ENCODE peak calls at places on chromosomes 11 and 22, in six cellular contexts. One of them, this sample, is unnamed.

GRCh38 chr11:65275906-65276305 is 14.1 kb downstream of the POLA2 start:
- DNase-seq in HuH-7: peak
- DNase-seq in GM12891: no peak
- DNase-seq in lung microvascular endothelial cell: no peak
- DNase-seq in head of caudate nucleus: no peak
- DNase-seq in stimulated activated CD4-positive, alpha-beta T cell treated with anti-CD3 and anti-CD28 coated beads, Interleukin-2, amount 100 ng/mL, for 48 hours: no peak
- DNase-seq in this sample: no peak

GRCh38 chr22:37639771-37640590 is 512 bp downstream of the SH3BP1 start:
- DNase-seq in HuH-7: peak
- DNase-seq in GM12891: no peak
- DNase-seq in lung microvascular endothelial cell: no peak
- DNase-seq in head of caudate nucleus: no peak
- DNase-seq in stimulated activated CD4-positive, alpha-beta T cell treated with anti-CD3 and anti-CD28 coated beads, Interleukin-2, amount 100 ng/mL, for 48 hours: no peak
- DNase-seq in this sample: peak

GRCh38 chr11:93089474-93090102 is 108.2 kb downstream of the SLC36A4 start:
- DNase-seq in HuH-7: peak
- DNase-seq in GM12891: no peak
- DNase-seq in lung microvascular endothelial cell: peak
- DNase-seq in head of caudate nucleus: peak
- DNase-seq in stimulated activated CD4-positive, alpha-beta T cell treated with anti-CD3 and anti-CD28 coated beads, Interleukin-2, amount 100 ng/mL, for 48 hours: no peak
- DNase-seq in this sample: peak

GRCh38 chr11:92136792-92137191 is 87.8 kb upstream of the FAT3 start:
- DNase-seq in HuH-7: no peak
- DNase-seq in GM12891: no peak
- DNase-seq in lung microvascular endothelial cell: no peak
- DNase-seq in head of caudate nucleus: no peak
- DNase-seq in stimulated activated CD4-positive, alpha-beta T cell treated with anti-CD3 and anti-CD28 coated beads, Interleukin-2, amount 100 ng/mL, for 48 hours: no peak
- DNase-seq in this sample: no peak

GRCh38 chr22:50525991-50526848 is 822 bp upstream of the SCO2 start:
- DNase-seq in HuH-7: peak
- DNase-seq in GM12891: peak
- DNase-seq in lung microvascular endothelial cell: peak
- DNase-seq in head of caudate nucleus: peak
- DNase-seq in stimulated activated CD4-positive, alpha-beta T cell treated with anti-CD3 and anti-CD28 coated beads, Interleukin-2, amount 100 ng/mL, for 48 hours: peak
- DNase-seq in this sample: peak

GRCh38 chr11:44030996-44031395 is 16.8 kb upstream of the ACCSL start:
- DNase-seq in HuH-7: no peak
- DNase-seq in GM12891: no peak
- DNase-seq in lung microvascular endothelial cell: no peak
- DNase-seq in head of caudate nucleus: no peak
- DNase-seq in stimulated activated CD4-positive, alpha-beta T cell treated with anti-CD3 and anti-CD28 coated beads, Interleukin-2, amount 100 ng/mL, for 48 hours: no peak
- DNase-seq in this sample: no peak

GRCh38 chr11:86484164-86484794 is 109.6 kb downstream of the CCDC81 start:
- DNase-seq in HuH-7: no peak
- DNase-seq in GM12891: no peak
- DNase-seq in lung microvascular endothelial cell: peak
- DNase-seq in head of caudate nucleus: no peak
- DNase-seq in stimulated activated CD4-positive, alpha-beta T cell treated with anti-CD3 and anti-CD28 coated beads, Interleukin-2, amount 100 ng/mL, for 48 hours: no peak
- DNase-seq in this sample: peak

GRCh38 chr11:74418509-74418895 is 20.3 kb upstream of the PGM2L1 start:
- DNase-seq in HuH-7: no peak
- DNase-seq in GM12891: no peak
- DNase-seq in lung microvascular endothelial cell: peak
- DNase-seq in head of caudate nucleus: no peak
- DNase-seq in stimulated activated CD4-positive, alpha-beta T cell treated with anti-CD3 and anti-CD28 coated beads, Interleukin-2, amount 100 ng/mL, for 48 hours: no peak
- DNase-seq in this sample: peak

GRCh38 chr22:47762141-47762540 is 999.7 kb downstream of the TBC1D22A start:
- DNase-seq in HuH-7: no peak
- DNase-seq in GM12891: no peak
- DNase-seq in lung microvascular endothelial cell: no peak
- DNase-seq in head of caudate nucleus: no peak
- DNase-seq in stimulated activated CD4-positive, alpha-beta T cell treated with anti-CD3 and anti-CD28 coated beads, Interleukin-2, amount 100 ng/mL, for 48 hours: no peak
- DNase-seq in this sample: no peak

GRCh38 chr11:115384236-115384635 is 120.0 kb downstream of the CADM1 start:
- DNase-seq in HuH-7: no peak
- DNase-seq in GM12891: no peak
- DNase-seq in lung microvascular endothelial cell: no peak
- DNase-seq in head of caudate nucleus: no peak
- DNase-seq in stimulated activated CD4-positive, alpha-beta T cell treated with anti-CD3 and anti-CD28 coated beads, Interleukin-2, amount 100 ng/mL, for 48 hours: no peak
- DNase-seq in this sample: no peak

GRCh38 chr11:112255075-112255739 is 5.5 kb downstream of the PLET1 start:
- DNase-seq in HuH-7: no peak
- DNase-seq in GM12891: no peak
- DNase-seq in lung microvascular endothelial cell: peak
- DNase-seq in head of caudate nucleus: no peak
- DNase-seq in stimulated activated CD4-positive, alpha-beta T cell treated with anti-CD3 and anti-CD28 coated beads, Interleukin-2, amount 100 ng/mL, for 48 hours: no peak
- DNase-seq in this sample: peak

GRCh38 chr11:125959511-125959910 is 13.7 kb downstream of the VSIG10L2 start:
- DNase-seq in HuH-7: no peak
- DNase-seq in GM12891: no peak
- DNase-seq in lung microvascular endothelial cell: no peak
- DNase-seq in head of caudate nucleus: no peak
- DNase-seq in stimulated activated CD4-positive, alpha-beta T cell treated with anti-CD3 and anti-CD28 coated beads, Interleukin-2, amount 100 ng/mL, for 48 hours: no peak
- DNase-seq in this sample: no peak

GRCh38 chr11:64437426-64437825 is 78.5 kb downstream of the RPS6KA4 start:
- DNase-seq in HuH-7: no peak
- DNase-seq in GM12891: no peak
- DNase-seq in lung microvascular endothelial cell: no peak
- DNase-seq in head of caudate nucleus: no peak
- DNase-seq in stimulated activated CD4-positive, alpha-beta T cell treated with anti-CD3 and anti-CD28 coated beads, Interleukin-2, amount 100 ng/mL, for 48 hours: no peak
- DNase-seq in this sample: no peak

GRCh38 chr11:21385669-21386068 is 716.3 kb downstream of the NELL1 start:
- DNase-seq in HuH-7: no peak
- DNase-seq in GM12891: no peak
- DNase-seq in lung microvascular endothelial cell: no peak
- DNase-seq in head of caudate nucleus: no peak
- DNase-seq in stimulated activated CD4-positive, alpha-beta T cell treated with anti-CD3 and anti-CD28 coated beads, Interleukin-2, amount 100 ng/mL, for 48 hours: no peak
- DNase-seq in this sample: no peak

GRCh38 chr11:112229159-112229558 is 2.9 kb downstream of the PTS start:
- DNase-seq in HuH-7: no peak
- DNase-seq in GM12891: no peak
- DNase-seq in lung microvascular endothelial cell: no peak
- DNase-seq in head of caudate nucleus: no peak
- DNase-seq in stimulated activated CD4-positive, alpha-beta T cell treated with anti-CD3 and anti-CD28 coated beads, Interleukin-2, amount 100 ng/mL, for 48 hours: no peak
- DNase-seq in this sample: no peak

GRCh38 chr11:65445604-65446445 is 23.2 kb downstream of the NEAT1 start:
- DNase-seq in HuH-7: no peak
- DNase-seq in GM12891: no peak
- DNase-seq in lung microvascular endothelial cell: peak
- DNase-seq in head of caudate nucleus: no peak
- DNase-seq in stimulated activated CD4-positive, alpha-beta T cell treated with anti-CD3 and anti-CD28 coated beads, Interleukin-2, amount 100 ng/mL, for 48 hours: no peak
- DNase-seq in this sample: peak

GRCh38 chr11:22795914-22796313 is 33.7 kb downstream of the SVIP start:
- DNase-seq in HuH-7: no peak
- DNase-seq in GM12891: no peak
- DNase-seq in lung microvascular endothelial cell: peak
- DNase-seq in head of caudate nucleus: no peak
- DNase-seq in stimulated activated CD4-positive, alpha-beta T cell treated with anti-CD3 and anti-CD28 coated beads, Interleukin-2, amount 100 ng/mL, for 48 hours: no peak
- DNase-seq in this sample: peak

GRCh38 chr22:42978453-42979103 is 36.4 kb downstream of the PACSIN2 start:
- DNase-seq in HuH-7: no peak
- DNase-seq in GM12891: no peak
- DNase-seq in lung microvascular endothelial cell: peak
- DNase-seq in head of caudate nucleus: peak
- DNase-seq in stimulated activated CD4-positive, alpha-beta T cell treated with anti-CD3 and anti-CD28 coated beads, Interleukin-2, amount 100 ng/mL, for 48 hours: no peak
- DNase-seq in this sample: peak

GRCh38 chr11:62035293-62035692 is 67.9 kb upstream of the FTH1 start:
- DNase-seq in HuH-7: no peak
- DNase-seq in GM12891: no peak
- DNase-seq in lung microvascular endothelial cell: no peak
- DNase-seq in head of caudate nucleus: no peak
- DNase-seq in stimulated activated CD4-positive, alpha-beta T cell treated with anti-CD3 and anti-CD28 coated beads, Interleukin-2, amount 100 ng/mL, for 48 hours: no peak
- DNase-seq in this sample: no peak

GRCh38 chr11:12432507-12432906 is 55.1 kb downstream of the PARVA start:
- DNase-seq in HuH-7: no peak
- DNase-seq in GM12891: no peak
- DNase-seq in lung microvascular endothelial cell: no peak
- DNase-seq in head of caudate nucleus: no peak
- DNase-seq in stimulated activated CD4-positive, alpha-beta T cell treated with anti-CD3 and anti-CD28 coated beads, Interleukin-2, amount 100 ng/mL, for 48 hours: no peak
- DNase-seq in this sample: no peak

GRCh38 chr11:19398273-19398672 is 157.5 kb upstream of the E2F8 start:
- DNase-seq in HuH-7: no peak
- DNase-seq in GM12891: no peak
- DNase-seq in lung microvascular endothelial cell: no peak
- DNase-seq in head of caudate nucleus: no peak
- DNase-seq in stimulated activated CD4-positive, alpha-beta T cell treated with anti-CD3 and anti-CD28 coated beads, Interleukin-2, amount 100 ng/mL, for 48 hours: no peak
- DNase-seq in this sample: peak

GRCh38 chr22:19903031-19903430 is 38.5 kb upstream of the COMT start:
- DNase-seq in HuH-7: no peak
- DNase-seq in GM12891: no peak
- DNase-seq in lung microvascular endothelial cell: no peak
- DNase-seq in head of caudate nucleus: no peak
- DNase-seq in stimulated activated CD4-positive, alpha-beta T cell treated with anti-CD3 and anti-CD28 coated beads, Interleukin-2, amount 100 ng/mL, for 48 hours: no peak
- DNase-seq in this sample: no peak

GRCh38 chr11:16356751-16357365 is 512 bp upstream of the SOX6 start:
- DNase-seq in HuH-7: no peak
- DNase-seq in GM12891: no peak
- DNase-seq in lung microvascular endothelial cell: no peak
- DNase-seq in head of caudate nucleus: peak
- DNase-seq in stimulated activated CD4-positive, alpha-beta T cell treated with anti-CD3 and anti-CD28 coated beads, Interleukin-2, amount 100 ng/mL, for 48 hours: no peak
- DNase-seq in this sample: peak

GRCh38 chr22:39579909-39580571 is 9.5 kb downstream of the CACNA1I start:
- DNase-seq in HuH-7: no peak
- DNase-seq in GM12891: no peak
- DNase-seq in lung microvascular endothelial cell: no peak
- DNase-seq in head of caudate nucleus: no peak
- DNase-seq in stimulated activated CD4-positive, alpha-beta T cell treated with anti-CD3 and anti-CD28 coated beads, Interleukin-2, amount 100 ng/mL, for 48 hours: no peak
- DNase-seq in this sample: no peak

GRCh38 chr22:38246692-38247091 is 26.1 kb downstream of the TMEM184B start:
- DNase-seq in HuH-7: no peak
- DNase-seq in GM12891: no peak
- DNase-seq in lung microvascular endothelial cell: no peak
- DNase-seq in head of caudate nucleus: peak
- DNase-seq in stimulated activated CD4-positive, alpha-beta T cell treated with anti-CD3 and anti-CD28 coated beads, Interleukin-2, amount 100 ng/mL, for 48 hours: no peak
- DNase-seq in this sample: no peak

GRCh38 chr11:111186308-111186967 is 59.1 kb upstream of the POU2AF2 start:
- DNase-seq in HuH-7: no peak
- DNase-seq in GM12891: no peak
- DNase-seq in lung microvascular endothelial cell: peak
- DNase-seq in head of caudate nucleus: no peak
- DNase-seq in stimulated activated CD4-positive, alpha-beta T cell treated with anti-CD3 and anti-CD28 coated beads, Interleukin-2, amount 100 ng/mL, for 48 hours: no peak
- DNase-seq in this sample: no peak

GRCh38 chr22:38638734-38639133 is 17.5 kb downstream of the FAM227A start:
- DNase-seq in HuH-7: no peak
- DNase-seq in GM12891: no peak
- DNase-seq in lung microvascular endothelial cell: no peak
- DNase-seq in head of caudate nucleus: no peak
- DNase-seq in stimulated activated CD4-positive, alpha-beta T cell treated with anti-CD3 and anti-CD28 coated beads, Interleukin-2, amount 100 ng/mL, for 48 hours: no peak
- DNase-seq in this sample: no peak

GRCh38 chr11:81211050-81211449 is 1522.6 kb downstream of the FAM181B start:
- DNase-seq in HuH-7: no peak
- DNase-seq in GM12891: no peak
- DNase-seq in lung microvascular endothelial cell: no peak
- DNase-seq in head of caudate nucleus: no peak
- DNase-seq in stimulated activated CD4-positive, alpha-beta T cell treated with anti-CD3 and anti-CD28 coated beads, Interleukin-2, amount 100 ng/mL, for 48 hours: no peak
- DNase-seq in this sample: no peak

GRCh38 chr22:46798366-46799057 is 36.1 kb downstream of the TBC1D22A start:
- DNase-seq in HuH-7: peak
- DNase-seq in GM12891: peak
- DNase-seq in lung microvascular endothelial cell: peak
- DNase-seq in head of caudate nucleus: peak
- DNase-seq in stimulated activated CD4-positive, alpha-beta T cell treated with anti-CD3 and anti-CD28 coated beads, Interleukin-2, amount 100 ng/mL, for 48 hours: peak
- DNase-seq in this sample: peak

GRCh38 chr11:11514246-11514645 is 107.6 kb downstream of the GALNT18 start:
- DNase-seq in HuH-7: no peak
- DNase-seq in GM12891: no peak
- DNase-seq in lung microvascular endothelial cell: no peak
- DNase-seq in head of caudate nucleus: no peak
- DNase-seq in stimulated activated CD4-positive, alpha-beta T cell treated with anti-CD3 and anti-CD28 coated beads, Interleukin-2, amount 100 ng/mL, for 48 hours: no peak
- DNase-seq in this sample: no peak

GRCh38 chr11:117822031-117822521 is 2.5 kb downstream of the FXYD2 start:
- DNase-seq in HuH-7: peak
- DNase-seq in GM12891: no peak
- DNase-seq in lung microvascular endothelial cell: peak
- DNase-seq in head of caudate nucleus: peak
- DNase-seq in stimulated activated CD4-positive, alpha-beta T cell treated with anti-CD3 and anti-CD28 coated beads, Interleukin-2, amount 100 ng/mL, for 48 hours: no peak
- DNase-seq in this sample: peak

GRCh38 chr11:57643802-57644201 is 5.9 kb downstream of the YPEL4 start:
- DNase-seq in HuH-7: peak
- DNase-seq in GM12891: no peak
- DNase-seq in lung microvascular endothelial cell: peak
- DNase-seq in head of caudate nucleus: no peak
- DNase-seq in stimulated activated CD4-positive, alpha-beta T cell treated with anti-CD3 and anti-CD28 coated beads, Interleukin-2, amount 100 ng/mL, for 48 hours: no peak
- DNase-seq in this sample: no peak

GRCh38 chr11:88543902-88544655 is 206.5 kb upstream of the CTSC start:
- DNase-seq in HuH-7: peak
- DNase-seq in GM12891: peak
- DNase-seq in lung microvascular endothelial cell: peak
- DNase-seq in head of caudate nucleus: peak
- DNase-seq in stimulated activated CD4-positive, alpha-beta T cell treated with anti-CD3 and anti-CD28 coated beads, Interleukin-2, amount 100 ng/mL, for 48 hours: peak
- DNase-seq in this sample: peak

GRCh38 chr11:134668796-134669195 is 256.8 kb upstream of the B3GAT1 start:
- DNase-seq in HuH-7: no peak
- DNase-seq in GM12891: no peak
- DNase-seq in lung microvascular endothelial cell: no peak
- DNase-seq in head of caudate nucleus: no peak
- DNase-seq in stimulated activated CD4-positive, alpha-beta T cell treated with anti-CD3 and anti-CD28 coated beads, Interleukin-2, amount 100 ng/mL, for 48 hours: no peak
- DNase-seq in this sample: no peak

GRCh38 chr22:42169055-42169469 is 38.5 kb upstream of the CYP2D6 start:
- DNase-seq in HuH-7: peak
- DNase-seq in GM12891: peak
- DNase-seq in lung microvascular endothelial cell: peak
- DNase-seq in head of caudate nucleus: peak
- DNase-seq in stimulated activated CD4-positive, alpha-beta T cell treated with anti-CD3 and anti-CD28 coated beads, Interleukin-2, amount 100 ng/mL, for 48 hours: peak
- DNase-seq in this sample: peak

GRCh38 chr22:23291806-23292452 is 111.6 kb downstream of the BCR start:
- DNase-seq in HuH-7: no peak
- DNase-seq in GM12891: no peak
- DNase-seq in lung microvascular endothelial cell: no peak
- DNase-seq in head of caudate nucleus: no peak
- DNase-seq in stimulated activated CD4-positive, alpha-beta T cell treated with anti-CD3 and anti-CD28 coated beads, Interleukin-2, amount 100 ng/mL, for 48 hours: no peak
- DNase-seq in this sample: no peak

GRCh38 chr11:130671801-130672700 is 223.6 kb downstream of the ADAMTS15 start:
- DNase-seq in HuH-7: no peak
- DNase-seq in GM12891: no peak
- DNase-seq in lung microvascular endothelial cell: peak
- DNase-seq in head of caudate nucleus: peak
- DNase-seq in stimulated activated CD4-positive, alpha-beta T cell treated with anti-CD3 and anti-CD28 coated beads, Interleukin-2, amount 100 ng/mL, for 48 hours: no peak
- DNase-seq in this sample: peak

GRCh38 chr11:35541621-35542375 is 16.4 kb upstream of the PAMR1 start:
- DNase-seq in HuH-7: no peak
- DNase-seq in GM12891: no peak
- DNase-seq in lung microvascular endothelial cell: no peak
- DNase-seq in head of caudate nucleus: no peak
- DNase-seq in stimulated activated CD4-positive, alpha-beta T cell treated with anti-CD3 and anti-CD28 coated beads, Interleukin-2, amount 100 ng/mL, for 48 hours: no peak
- DNase-seq in this sample: peak

GRCh38 chr11:111299111-111300026 is 1.0 kb downstream of the POU2AF3 start:
- DNase-seq in HuH-7: peak
- DNase-seq in GM12891: peak
- DNase-seq in lung microvascular endothelial cell: peak
- DNase-seq in head of caudate nucleus: peak
- DNase-seq in stimulated activated CD4-positive, alpha-beta T cell treated with anti-CD3 and anti-CD28 coated beads, Interleukin-2, amount 100 ng/mL, for 48 hours: no peak
- DNase-seq in this sample: peak